ENCODE peak calls at places on chromosomes 5 and 9, in eight cellular contexts. F is astrocyte of the spinal cord, M is AG04450, J is SK-N-SH, U is RWPE2, Y is tibial nerve, W is natural killer cell, Z is cardiac fibroblast. H is an unnamed sample.

GRCh38 chr9:102832814-102833213 is 162.3 kb upstream of the CYLC2 start:
- DNase-seq in F (no peak), M (no peak), J (no peak), U (no peak), Y (no peak), W (no peak), Z (no peak), H (no peak)

GRCh38 chr5:91293131-91293530 is 90.0 kb downstream of the ARRDC3 start:
- DNase-seq in F (peak), M (no peak), J (no peak), U (no peak), Y (no peak), W (no peak), Z (no peak), H (no peak)

GRCh38 chr5:118968925-118969375 is 19.4 kb downstream of the DTWD2 start:
- DNase-seq in F (peak), M (no peak), J (no peak), U (no peak), Y (no peak), W (no peak), Z (no peak), H (no peak)

GRCh38 chr5:119070578-119070827 is 384 bp upstream of the DMXL1 start:
- DNase-seq in F (no peak), M (no peak), J (peak), U (no peak), Y (peak), W (no peak), Z (no peak), H (no peak)

GRCh38 chr5:27778121-27778520 is 739.7 kb upstream of the CDH9 start:
- DNase-seq in F (no peak), M (no peak), J (no peak), U (no peak), Y (no peak), W (no peak), Z (no peak), H (no peak)

GRCh38 chr5:170614071-170614490 is 110.3 kb downstream of the KCNIP1 start:
- DNase-seq in F (no peak), M (no peak), J (peak), U (no peak), Y (no peak), W (no peak), Z (no peak), H (no peak)

GRCh38 chr5:32165-32564 is 59.8 kb upstream of the PLEKHG4B start:
- DNase-seq in F (no peak), M (no peak), J (no peak), U (no peak), Y (no peak), W (no peak), Z (no peak), H (no peak)

GRCh38 chr5:77867194-77867691 is 91.1 kb upstream of the TBCA start:
- DNase-seq in F (peak), M (no peak), J (peak), U (no peak), Y (no peak), W (no peak), Z (peak), H (no peak)

GRCh38 chr9:101508203-101508602 is 25.4 kb upstream of the RNF20 start:
- DNase-seq in F (no peak), M (no peak), J (no peak), U (no peak), Y (no peak), W (no peak), Z (peak), H (no peak)

GRCh38 chr9:4590430-4591122 is 71.5 kb upstream of the PLPP6 start:
- DNase-seq in F (no peak), M (peak), J (no peak), U (no peak), Y (no peak), W (no peak), Z (peak), H (no peak)

GRCh38 chr5:107577551-107577950 is 93.2 kb downstream of the EFNA5 start:
- DNase-seq in F (no peak), M (no peak), J (no peak), U (no peak), Y (no peak), W (no peak), Z (no peak), H (no peak)

GRCh38 chr9:3181049-3181953 is 337.4 kb upstream of the PUM3 start:
- DNase-seq in F (peak), M (no peak), J (peak), U (peak), Y (no peak), W (no peak), Z (peak), H (no peak)

GRCh38 chr5:179409806-179410205 is 64.5 kb upstream of the ADAMTS2 start:
- DNase-seq in F (no peak), M (no peak), J (no peak), U (no peak), Y (no peak), W (no peak), Z (no peak), H (no peak)

GRCh38 chr5:15026011-15026481 is 154.5 kb upstream of the ANKH start:
- DNase-seq in F (peak), M (no peak), J (no peak), U (no peak), Y (no peak), W (no peak), Z (no peak), H (no peak)

GRCh38 chr5:73625905-73626811 is at the start of gene ARHGEF28:
- DNase-seq in F (peak), M (no peak), J (peak), U (peak), Y (peak), W (peak), Z (peak), H (no peak)

GRCh38 chr5:122937914-122938313 is 92.5 kb downstream of the SNX24 start:
- DNase-seq in F (no peak), M (no peak), J (no peak), U (no peak), Y (no peak), W (no peak), Z (no peak), H (no peak)

GRCh38 chr5:77452351-77452750 is 39.8 kb downstream of the WDR41 start:
- DNase-seq in F (no peak), M (no peak), J (no peak), U (no peak), Y (no peak), W (no peak), Z (no peak), H (no peak)

GRCh38 chr9:16039103-16039987 is 486.5 kb downstream of the CCDC171 start:
- DNase-seq in F (peak), M (no peak), J (no peak), U (no peak), Y (no peak), W (no peak), Z (no peak), H (no peak)

GRCh38 chr9:26925609-26926008 is 21.4 kb downstream of the PLAA start:
- DNase-seq in F (no peak), M (no peak), J (no peak), U (no peak), Y (no peak), W (no peak), Z (no peak), H (no peak)

GRCh38 chr9:3865373-3865772 is 339.6 kb upstream of the RFX3 start:
- DNase-seq in F (peak), M (no peak), J (no peak), U (no peak), Y (no peak), W (no peak), Z (peak), H (no peak)

GRCh38 chr5:7793861-7794260 is 57.1 kb downstream of the CFAP90 start:
- DNase-seq in F (no peak), M (no peak), J (no peak), U (no peak), Y (no peak), W (no peak), Z (no peak), H (no peak)

GRCh38 chr5:75049581-75050274 is 2.6 kb downstream of the GCNT4 start:
- DNase-seq in F (peak), M (no peak), J (peak), U (no peak), Y (no peak), W (peak), Z (peak), H (no peak)

GRCh38 chr5:149414405-149415244 is 35.5 kb upstream of the IL17B start:
- DNase-seq in F (peak), M (no peak), J (no peak), U (no peak), Y (no peak), W (no peak), Z (peak), H (no peak)

GRCh38 chr9:130535818-130536521 is 43.4 kb upstream of the FUBP3 start:
- DNase-seq in F (peak), M (no peak), J (no peak), U (no peak), Y (no peak), W (no peak), Z (peak), H (no peak)

GRCh38 chr5:149195337-149195887 is 54.1 kb downstream of the ABLIM3 start:
- DNase-seq in F (no peak), M (no peak), J (no peak), U (no peak), Y (no peak), W (no peak), Z (no peak), H (no peak)

GRCh38 chr5:172658869-172659513 is 17.9 kb downstream of the NEURL1B start:
- DNase-seq in F (no peak), M (no peak), J (peak), U (no peak), Y (peak), W (no peak), Z (no peak), H (no peak)

GRCh38 chr9:83132768-83133167 is 69.8 kb upstream of the RASEF start:
- DNase-seq in F (no peak), M (no peak), J (no peak), U (no peak), Y (no peak), W (no peak), Z (no peak), H (no peak)

GRCh38 chr9:108569624-108570023 is 286.2 kb downstream of the ACTL7B start:
- DNase-seq in F (peak), M (peak), J (no peak), U (no peak), Y (no peak), W (no peak), Z (peak), H (no peak)

GRCh38 chr5:61837788-61838187 is 468.2 kb upstream of the KIF2A start:
- DNase-seq in F (no peak), M (no peak), J (no peak), U (no peak), Y (no peak), W (no peak), Z (no peak), H (no peak)

GRCh38 chr5:135546912-135547311 is 11.1 kb upstream of the NEUROG1 start:
- DNase-seq in F (no peak), M (no peak), J (no peak), U (no peak), Y (no peak), W (no peak), Z (no peak), H (no peak)

GRCh38 chr9:122860319-122861142 is 32.1 kb upstream of the PDCL start:
- DNase-seq in F (peak), M (no peak), J (no peak), U (no peak), Y (no peak), W (no peak), Z (peak), H (no peak)

GRCh38 chr5:112146323-112146848 is 272.7 kb downstream of the EPB41L4A start:
- DNase-seq in F (peak), M (peak), J (no peak), U (no peak), Y (no peak), W (no peak), Z (peak), H (no peak)

GRCh38 chr5:123670981-123671557 is 159.1 kb downstream of the CSNK1G3 start:
- DNase-seq in F (peak), M (peak), J (peak), U (no peak), Y (peak), W (peak), Z (peak), H (no peak)

GRCh38 chr5:179171251-179171815 is 111.2 kb downstream of the ZNF354C start:
- DNase-seq in F (no peak), M (no peak), J (no peak), U (no peak), Y (no peak), W (no peak), Z (no peak), H (no peak)

GRCh38 chr9:127578952-127579853 is 32.9 kb upstream of the STXBP1 start:
- DNase-seq in F (peak), M (peak), J (peak), U (peak), Y (peak), W (peak), Z (peak), H (no peak)

DNA sequence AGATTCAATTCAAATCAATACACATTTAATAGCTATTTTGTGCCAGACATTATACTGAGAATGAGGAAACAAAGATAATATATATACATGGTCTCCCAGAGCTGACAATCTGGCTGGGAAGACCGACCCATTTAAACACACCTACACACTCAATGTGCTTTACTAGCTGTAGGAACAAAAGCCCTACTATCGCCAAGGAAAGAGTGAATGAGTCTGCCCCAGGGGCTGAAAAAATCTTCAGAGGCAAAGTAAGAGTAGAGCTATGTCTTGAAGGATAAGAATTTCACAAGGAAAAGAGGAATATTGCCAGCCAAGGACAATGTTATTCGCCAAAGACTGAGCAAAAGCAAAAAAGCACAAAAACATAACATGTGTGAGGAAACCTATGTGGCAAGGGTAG is 6.6 kb downstream of the PFDN1 start:
- DNase-seq in F (no peak), M (no peak), J (no peak), U (no peak), Y (no peak), W (no peak), Z (no peak), H (no peak)
- TF ChIP-seq CTCF in F (no peak), M (no peak), J (no peak), U (no peak), Y (no peak), W (no peak), Z (no peak), H (no peak)

GRCh38 chr5:132807163-132807838 is 5.8 kb upstream of the SOWAHA start:
- DNase-seq in F (no peak), M (no peak), J (no peak), U (no peak), Y (no peak), W (no peak), Z (no peak), H (no peak)
- TF ChIP-seq CTCF in F (peak), M (peak), J (peak), U (peak), Y (no peak), W (no peak), Z (no peak), H (no peak)

GRCh38 chr5:4058899-4059298 is 463.3 kb downstream of the IRX1 start:
- DNase-seq in F (no peak), M (no peak), J (no peak), U (no peak), Y (no peak), W (no peak), Z (peak), H (no peak)
- TF ChIP-seq CTCF in F (no peak), M (no peak), J (no peak), U (peak), Y (no peak), W (no peak), Z (peak), H (no peak)

DNA sequence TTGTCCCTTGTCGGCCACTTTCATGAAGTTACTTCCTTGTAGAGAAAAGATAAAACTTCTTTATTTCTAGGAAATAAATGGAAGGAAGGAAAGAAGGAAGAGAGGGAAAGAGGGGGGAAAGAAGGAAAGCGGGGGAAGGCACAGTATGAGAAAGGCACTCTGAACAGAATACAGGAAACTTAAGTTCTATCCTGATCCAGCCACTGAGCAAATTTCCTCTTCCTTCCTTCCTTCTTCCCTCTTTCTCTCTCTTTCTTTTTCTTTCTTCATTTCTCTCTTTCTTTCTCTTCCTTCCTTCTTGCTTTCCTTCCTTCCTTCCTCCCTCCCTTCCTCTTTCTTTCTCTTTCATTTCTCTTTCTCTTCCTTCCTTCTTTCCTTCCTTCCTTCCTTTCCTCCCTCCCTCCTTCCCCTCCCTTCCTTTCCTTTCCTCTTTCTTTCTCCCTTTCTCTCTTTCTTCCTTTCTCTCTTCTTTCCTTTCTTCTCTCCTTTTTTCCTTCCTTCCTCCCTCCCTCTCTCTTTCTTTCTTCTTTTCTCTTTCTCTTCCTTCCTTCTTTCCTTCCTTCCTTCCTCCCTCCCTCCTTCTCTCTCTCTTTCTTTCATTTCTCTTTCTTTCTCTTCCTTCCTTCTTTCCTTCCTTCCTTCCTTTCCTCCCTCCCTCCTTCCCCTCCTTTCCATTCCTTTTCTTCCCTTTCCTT is 240.2 kb upstream of the BRINP1 start:
- DNase-seq in F (no peak), M (no peak), J (no peak), U (no peak), Y (no peak), W (no peak), Z (no peak), H (no peak)
- TF ChIP-seq CTCF in F (no peak), M (no peak), J (no peak), U (no peak), Y (no peak), W (no peak), Z (no peak), H (no peak)

DNA sequence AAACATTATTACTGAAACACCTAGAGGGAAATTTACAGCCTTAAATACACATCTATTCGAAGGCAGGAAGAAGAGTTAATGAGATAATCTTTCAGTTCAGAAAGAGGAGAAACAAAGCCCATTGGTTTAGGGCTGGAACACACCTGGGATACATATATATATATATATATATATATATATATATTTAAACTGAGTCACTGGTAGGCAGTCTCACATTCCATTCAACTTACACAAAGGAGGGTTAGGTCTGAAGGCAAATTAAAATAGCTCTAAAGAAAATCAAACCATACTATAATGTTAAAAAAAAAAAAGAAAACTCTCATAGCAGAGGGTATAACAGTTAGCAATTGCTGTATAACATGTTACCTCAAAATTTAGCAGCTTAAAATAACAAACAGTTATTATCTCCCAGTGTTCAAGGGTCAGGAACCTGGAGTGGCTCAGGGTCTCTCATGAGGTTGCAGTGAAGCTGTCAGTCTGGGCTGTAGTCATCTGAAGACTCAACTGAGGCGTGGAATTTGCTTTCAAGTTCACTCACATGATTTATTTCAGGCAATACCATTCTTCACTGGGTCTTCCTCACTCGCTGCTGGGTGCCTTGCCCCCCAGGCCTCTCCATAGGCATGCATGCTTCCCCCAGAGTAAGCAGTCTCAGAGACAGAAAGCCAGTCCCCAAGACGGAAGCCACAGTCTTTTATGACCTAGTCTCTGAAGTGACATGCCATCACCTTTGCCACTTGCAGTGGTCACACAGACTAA is 332.8 kb downstream of the NSG2 start:
- DNase-seq in F (no peak), M (no peak), J (no peak), U (no peak), Y (no peak), W (no peak), Z (no peak), H (no peak)
- TF ChIP-seq CTCF in F (no peak), M (no peak), J (no peak), U (no peak), Y (no peak), W (no peak), Z (no peak), H (no peak)

DNA sequence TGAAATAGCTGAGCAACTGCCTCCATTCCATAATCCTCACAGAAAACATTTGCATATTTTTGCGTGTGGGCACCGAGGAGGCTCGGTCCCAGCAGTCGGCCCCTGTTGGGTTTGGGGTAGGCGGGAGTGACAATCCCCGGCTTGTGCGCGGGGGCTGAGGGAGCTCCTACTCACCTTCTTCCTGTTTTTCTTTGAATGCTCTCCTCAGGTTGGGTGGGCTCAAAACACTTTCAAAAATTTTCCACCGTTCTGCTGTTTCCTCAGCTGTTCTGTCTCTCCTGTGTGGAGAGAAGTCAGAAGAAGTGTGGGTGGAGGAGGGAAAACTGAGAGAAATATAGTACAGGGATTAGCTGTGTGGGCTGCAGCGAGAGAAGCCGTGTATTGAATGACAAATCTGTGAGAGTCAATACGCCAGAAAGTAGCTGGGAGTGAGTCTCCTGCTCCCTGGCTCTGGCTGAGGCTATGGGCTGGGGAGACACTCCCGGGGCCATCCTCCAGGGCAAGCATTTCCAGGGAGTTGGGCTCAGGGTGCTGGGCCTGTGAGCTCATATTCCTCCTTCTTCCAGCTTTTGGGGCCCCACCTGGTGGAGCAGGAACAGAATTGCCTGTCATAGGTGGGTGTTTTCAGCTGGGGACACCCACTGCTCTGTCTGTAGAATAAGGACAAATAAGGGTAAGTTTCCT is 84.7 kb downstream of the CMYA5 start:
- DNase-seq in F (peak), M (no peak), J (peak), U (no peak), Y (no peak), W (no peak), Z (peak), H (no peak)
- TF ChIP-seq CTCF in F (peak), M (peak), J (peak), U (peak), Y (no peak), W (no peak), Z (peak), H (no peak)